ENCODE peak calls at places on chromosomes 6 and 20, in nine cellular contexts. N, K, Z, W, E, V, A, U and O are unnamed samples.

GRCh38 chr6:106799008-106799952 is 169.9 kb downstream of the QRSL1 start:
- DNase-seq in N (peak), K (peak), Z (no peak), W (no peak), E (no peak), V (no peak), A (no peak), U (no peak), O (no peak)

GRCh38 chr20:41563087-41563486 is 55.1 kb downstream of the CHD6 start:
- DNase-seq in N (no peak), K (no peak), Z (no peak), W (no peak), E (no peak), V (no peak), A (no peak), U (no peak), O (no peak)

GRCh38 chr6:167825059-167825758 is 1.5 kb upstream of the AFDN start:
- DNase-seq in N (no peak), K (peak), Z (no peak), W (no peak), E (no peak), V (no peak), A (no peak), U (no peak), O (peak)

GRCh38 chr6:30845183-30845582 is 39.1 kb upstream of the DDR1 start:
- DNase-seq in N (no peak), K (no peak), Z (no peak), W (no peak), E (no peak), V (no peak), A (no peak), U (no peak), O (no peak)

GRCh38 chr20:10469599-10469998 is 34.5 kb downstream of the SLX4IP start:
- DNase-seq in N (peak), K (peak), Z (peak), W (no peak), E (no peak), V (peak), A (no peak), U (peak), O (peak)

GRCh38 chr20:60056345-60057122 is 98.3 kb downstream of the CDH26 start:
- DNase-seq in N (no peak), K (no peak), Z (no peak), W (no peak), E (no peak), V (no peak), A (no peak), U (no peak), O (no peak)

GRCh38 chr20:36862857-36863668 is 12.9 kb upstream of the TLDC2 start:
- DNase-seq in N (no peak), K (no peak), Z (no peak), W (no peak), E (peak), V (no peak), A (no peak), U (no peak), O (no peak)

GRCh38 chr6:42241915-42242314 is 24.3 kb upstream of the MRPS10 start:
- DNase-seq in N (no peak), K (no peak), Z (no peak), W (no peak), E (no peak), V (no peak), A (no peak), U (no peak), O (no peak)

GRCh38 chr6:133966654-133967300 is 13.8 kb downstream of the TBPL1 start:
- DNase-seq in N (no peak), K (no peak), Z (no peak), W (no peak), E (no peak), V (no peak), A (no peak), U (peak), O (no peak)